ENCODE peak calls at places on chromosomes 4 and X, in five cellular contexts. B is spleen; L is stimulated activated naive CD8-positive, alpha-beta T cell treated with anti-CD3 and anti-CD28 coated beads, Interleukin-15, Interleukin-2, amounts not matched to agents 100 U/mL and 50 U/mL, for 24 hours; A is activated CD8-positive, alpha-beta memory T cell treated with anti-CD3 and anti-CD28 coated beads for 48 hours; O is CD4-positive, alpha-beta memory T cell. K is an unnamed sample.

GRCh38 chr4:71367546-71367945 is 28.7 kb downstream of the SLC4A4 start:
- DNase-seq in L (no peak), A (no peak), B (no peak), O (no peak), K (no peak)

GRCh38 chr4:174377613-174378012 is 93.9 kb downstream of the CEP44 start:
- DNase-seq in L (no peak), B (no peak), A (no peak), O (no peak), K (no peak)

GRCh38 chr4:99506781-99507180 is 4.0 kb upstream of the C4orf17 start:
- DNase-seq in A (no peak), B (no peak), O (peak), L (no peak), K (no peak)

GRCh38 chr4:165874072-165874798 is 1.2 kb downstream of the TLL1 start:
- DNase-seq in B (no peak), A (no peak), O (no peak), L (no peak), K (peak)

GRCh38 chr4:98232202-98232601 is 29.0 kb upstream of the RAP1GDS1 start:
- DNase-seq in O (no peak), A (no peak), B (no peak), L (no peak), K (no peak)

GRCh38 chrX:105837227-105837626 is 14.9 kb downstream of the NRK start:
- DNase-seq in O (no peak), L (no peak), A (no peak), B (no peak), K (no peak)

GRCh38 chr4:81522711-81523110 is 51.0 kb upstream of the RASGEF1B start:
- DNase-seq in L (no peak), A (no peak), O (no peak), B (no peak), K (no peak)

GRCh38 chr4:120517966-120518365 is 404.6 kb downstream of the PRDM5 start:
- DNase-seq in A (no peak), L (no peak), O (no peak), B (no peak), K (no peak)

GRCh38 chrX:111288841-111289240 is 18.6 kb upstream of the CAPN6 start:
- DNase-seq in O (no peak), L (no peak), A (no peak), B (no peak), K (no peak)

GRCh38 chr4:143336828-143337599 is at the start of gene GAB1:
- DNase-seq in L (no peak), B (peak), O (no peak), A (no peak), K (no peak)